ENCODE peak calls at places on chromosomes 6 and 20, in six cellular contexts. C is dorsolateral prefrontal cortex; Q is GM13976; R is activated CD4-positive, alpha-beta T cell treated with anti-CD3 and anti-CD28 coated beads for 36 hours; A is adipocyte; W is choroid plexus epithelial cell. S is an unnamed sample.

GRCh38 chr20:52003976-52004375 is 187.6 kb downstream of the ZFP64 start:
- DNase-seq in C (no peak), Q (no peak), R (no peak), A (no peak), W (no peak), S (no peak)

GRCh38 chr20:23362392-23363256 is 642 bp downstream of the GZF1 start:
- DNase-seq in C (peak; percentile 27), Q (no peak), R (peak; percentile 47), A (peak; percentile 71), W (peak; percentile 47), S (no peak)

GRCh38 chr6:35192301-35192860 is 21.4 kb upstream of the SCUBE3 start:
- DNase-seq in C (no peak), Q (no peak), R (no peak), A (no peak), W (no peak), S (no peak)

GRCh38 chr6:122726649-122727048 is 52.9 kb upstream of the FABP7 start:
- DNase-seq in C (no peak), Q (no peak), R (no peak), A (peak; percentile 27), W (peak; percentile 57), S (no peak)

GRCh38 chr6:55782275-55782674 is 93.1 kb downstream of the BMP5 start:
- DNase-seq in C (no peak), Q (no peak), R (no peak), A (no peak), W (no peak), S (no peak)

GRCh38 chr6:133683603-133684002 is 205.3 kb upstream of the TCF21 start:
- DNase-seq in C (no peak), Q (no peak), R (no peak), A (no peak), W (no peak), S (no peak)

GRCh38 chr6:146914563-146915483 is 289.4 kb upstream of the STXBP5 start:
- DNase-seq in C (no peak), Q (no peak), R (no peak), A (peak; percentile 93), W (peak; percentile 97), S (peak; percentile 95)

GRCh38 chr6:134098276-134098675 is 45.9 kb upstream of the SLC2A12 start:
- DNase-seq in C (no peak), Q (no peak), R (no peak), A (no peak), W (no peak), S (peak; percentile 28)

GRCh38 chr6:38508894-38509293 is 130.8 kb downstream of the BTBD9 start:
- DNase-seq in C (no peak), Q (no peak), R (no peak), A (peak; percentile 79), W (peak; percentile 85), S (peak; percentile 68)

GRCh38 chr6:108622601-108623335 is 62.1 kb downstream of the FOXO3 start:
- DNase-seq in C (peak; percentile 19), Q (no peak), R (no peak), A (peak; percentile 93), W (peak; percentile 95), S (peak; percentile 91)

GRCh38 chr6:111662794-111663231 is 57.1 kb upstream of the TRAF3IP2 start:
- DNase-seq in C (no peak), Q (no peak), R (no peak), A (no peak), W (peak; percentile 23), S (no peak)

GRCh38 chr6:42225419-42225818 is 7.8 kb upstream of the MRPS10 start:
- DNase-seq in C (no peak), Q (no peak), R (no peak), A (no peak), W (no peak), S (no peak)

GRCh38 chr6:14458669-14459266 is 341.2 kb downstream of the CD83 start:
- DNase-seq in C (no peak), Q (no peak), R (no peak), A (peak; percentile 84), W (peak; percentile 82), S (peak; percentile 84)

S was measured in foreskin fibroblast.